ENCODE peak calls at places on chromosomes 7 and 10, in five cellular contexts. U is GM12878, O is K562, F is HepG2, Q is GM12891. A is an unnamed sample.

GRCh38 chr7:136807598-136807997 is 60.9 kb upstream of the CHRM2 start:
- DNase-seq in U (no peak), O (no peak), F (no peak), Q (no peak), A (no peak)

GRCh38 chr7:77329466-77330168 is 86.5 kb downstream of the GSAP start:
- DNase-seq in U (no peak), O (no peak), F (no peak), Q (no peak), A (no peak)

GRCh38 chr10:30542001-30542861 is 87.3 kb downstream of the LYZL2 start:
- DNase-seq in U (no peak), O (peak; percentile 47), F (peak; percentile 96), Q (no peak), A (no peak)

GRCh38 chr10:24449334-24449740 is 240.4 kb downstream of the KIAA1217 start:
- DNase-seq in U (no peak), O (no peak), F (no peak), Q (no peak), A (no peak)

GRCh38 chr10:99396471-99396870 is 34.0 kb downstream of the GOT1 start:
- DNase-seq in U (no peak), O (no peak), F (peak; percentile 26), Q (no peak), A (no peak)

GRCh38 chr7:98224701-98225181 is 13.5 kb downstream of the BHLHA15 start:
- DNase-seq in U (no peak), O (no peak), F (no peak), Q (no peak), A (no peak)

GRCh38 chr7:7719235-7719634 is 828 bp upstream of the RPA3 start:
- DNase-seq in U (peak; percentile 77), O (no peak), F (peak; percentile 37), Q (peak; percentile 32), A (peak; percentile 27)

GRCh38 chr10:49389331-49389920 is 6.5 kb downstream of the DRGX start:
- DNase-seq in U (no peak), O (no peak), F (no peak), Q (no peak), A (no peak)

GRCh38 chr10:48493083-48493871 is 111.6 kb downstream of the ARHGAP22 start:
- DNase-seq in U (no peak), O (no peak), F (no peak), Q (no peak), A (no peak)

GRCh38 chr7:36047254-36047653 is 105.8 kb upstream of the EEPD1 start:
- DNase-seq in U (no peak), O (peak; percentile 27), F (no peak), Q (no peak), A (no peak)

GRCh38 chr10:122990278-122990677 is 10.1 kb downstream of the PSTK start:
- DNase-seq in U (no peak), O (no peak), F (no peak), Q (no peak), A (no peak)

GRCh38 chr10:127228195-127228785 is 31.9 kb upstream of the INSYN2A start:
- DNase-seq in U (no peak), O (no peak), F (peak; percentile 23), Q (no peak), A (no peak)

GRCh38 chr7:146119016-146119415 is 2.4 kb downstream of the CNTNAP2 start:
- DNase-seq in U (no peak), O (no peak), F (no peak), Q (no peak), A (no peak)

GRCh38 chr7:138000081-138000701 is 1.7 kb downstream of the CREB3L2 start:
- DNase-seq in U (no peak), O (peak; percentile 60), F (peak; percentile 66), Q (no peak), A (no peak)

GRCh38 chr7:138002096-138002827 is 376 bp upstream of the CREB3L2 start:
- DNase-seq in U (peak; percentile 99), O (peak; percentile 99), F (peak; percentile 99), Q (peak; percentile 74), A (peak; percentile 83)

GRCh38 chr7:137999496-138000080 is 2.3 kb downstream of the CREB3L2 start:
- DNase-seq in U (no peak), O (no peak), F (no peak), Q (no peak), A (no peak)

GRCh38 chr7:138002828-138003189 is 923 bp upstream of the CREB3L2 start:
- DNase-seq in U (no peak), O (no peak), F (no peak), Q (no peak), A (no peak)

DNA sequence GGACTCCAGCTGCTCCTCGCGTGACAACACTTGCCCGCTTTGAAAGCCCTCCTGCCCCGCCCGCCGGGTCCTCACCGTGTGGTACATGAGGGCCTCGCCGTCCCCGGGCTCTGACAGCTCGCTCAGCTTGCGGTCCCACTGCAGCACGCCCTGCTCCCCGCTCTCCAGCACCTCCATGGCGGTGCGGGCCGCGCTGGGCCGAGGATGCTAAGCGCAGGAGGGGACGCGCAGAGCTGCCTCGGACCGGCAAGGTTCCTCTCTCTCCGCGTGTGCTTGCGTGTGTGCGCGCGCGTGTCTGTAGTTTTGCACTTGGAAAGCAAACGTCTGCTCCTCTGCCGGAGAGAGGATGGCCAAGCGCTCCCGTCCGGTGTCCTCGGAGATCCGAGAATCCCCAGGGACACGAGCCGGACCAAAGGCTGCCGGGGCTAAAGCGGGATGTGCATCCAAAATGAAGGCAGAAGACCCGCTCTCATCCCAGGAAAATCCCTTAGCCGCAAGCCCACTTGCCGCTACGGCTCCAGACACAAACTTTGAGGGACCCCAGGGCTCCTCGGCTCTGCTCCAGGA is at the start of gene CREB3L2:
- DNase-seq in U (no peak), O (peak; percentile 53), F (peak; percentile 36), Q (no peak), A (no peak)
- TF ChIP-seq POLR2A in U (peak; percentile 91), O (peak; percentile 81), F (peak; percentile 71), Q (peak; percentile 48), A (peak; percentile 57)

GRCh38 chr10:124011464-124011863 is 81.9 kb downstream of the CHST15 start:
- DNase-seq in U (no peak), O (no peak), F (no peak), Q (no peak), A (no peak)
- TF ChIP-seq TAF1 in U (no peak), O (no peak), F (no peak), Q (no peak), A (no peak)

GRCh38 chr7:100539436-100540006 is 518 bp downstream of the AGFG2 start:
- DNase-seq in U (no peak), O (no peak), F (no peak), Q (no peak), A (no peak)
- TF ChIP-seq POLR2A in U (peak; percentile 8), O (no peak), F (no peak), Q (no peak), A (no peak)

GRCh38 chr7:148698397-148699023 is at the start of gene CUL1:
- DNase-seq in U (no peak), O (peak; percentile 93), F (peak; percentile 46), Q (peak; percentile 69), A (peak; percentile 53)
- TF ChIP-seq TAF1 in U (no peak), O (peak; percentile 66), F (no peak), Q (peak; percentile 5), A (no peak)

GRCh38 chr7:158129037-158130022 is 458.3 kb downstream of the PTPRN2 start:
- DNase-seq in U (no peak), O (no peak), F (no peak), Q (no peak), A (no peak)
- TF ChIP-seq POLR2A in U (no peak), O (no peak), F (no peak), Q (no peak), A (no peak)

A was measured in GM12892.